ENCODE peak calls at places on chromosomes 6 and 20, in five cellular contexts. R, P, D, F and X are unnamed samples.

GRCh38 chr6:49826743-49827406 is 39.5 kb downstream of the CRISP1 start:
- DNase-seq in R (peak; percentile 0), P (no peak), D (no peak), F (no peak), X (no peak)

GRCh38 chr20:5481872-5482271 is 165.1 kb upstream of the PROKR2 start:
- DNase-seq in R (no peak), P (no peak), D (no peak), F (no peak), X (peak; percentile 43)

GRCh38 chr6:1610497-1611321 is 994 bp downstream of the FOXC1 start:
- DNase-seq in R (peak; percentile 36), P (peak; percentile 32), D (no peak), F (peak; percentile 66), X (peak; percentile 86)

GRCh38 chr20:31721408-31722332 is 998 bp downstream of the BCL2L1 start:
- DNase-seq in R (no peak), P (no peak), D (no peak), F (peak; percentile 43), X (peak; percentile 61)

GRCh38 chr6:33587529-33588215 is 7.6 kb upstream of the BAK1 start:
- DNase-seq in R (no peak), P (no peak), D (no peak), F (no peak), X (no peak)

GRCh38 chr20:38167851-38168760 is 3.0 kb upstream of the TGM2 start:
- DNase-seq in R (peak; percentile 91), P (peak; percentile 96), D (peak; percentile 89), F (no peak), X (no peak)

GRCh38 chr20:34022154-34022842 is 28.6 kb downstream of the RALY start:
- DNase-seq in R (peak; percentile 45), P (no peak), D (no peak), F (no peak), X (no peak)

GRCh38 chr20:16391003-16391402 is 182.2 kb downstream of the KIF16B start:
- DNase-seq in R (no peak), P (no peak), D (no peak), F (no peak), X (no peak)

GRCh38 chr6:11439017-11439420 is 98.5 kb upstream of the TMEM170B start:
- DNase-seq in R (peak; percentile 33), P (no peak), D (no peak), F (no peak), X (no peak)

GRCh38 chr20:44959082-44959895 is 908 bp downstream of the TOMM34 start:
- DNase-seq in R (peak; percentile 50), P (peak; percentile 67), D (peak; percentile 40), F (no peak), X (no peak)

GRCh38 chr6:128889870-128890269 is 6.9 kb downstream of the LAMA2 start:
- DNase-seq in R (no peak), P (no peak), D (no peak), F (no peak), X (no peak)

GRCh38 chr6:24431045-24431451 is 28.3 kb downstream of the MRS2 start:
- DNase-seq in R (peak; percentile 47), P (peak; percentile 25), D (no peak), F (no peak), X (no peak)

GRCh38 chr20:10540636-10541493 is 105.8 kb downstream of the SLX4IP start:
- DNase-seq in R (peak; percentile 92), P (peak; percentile 92), D (no peak), F (no peak), X (no peak)

GRCh38 chr6:109441069-109441816 is 719 bp downstream of the SMPD2 start:
- DNase-seq in R (peak; percentile 41), P (peak; percentile 36), D (peak; percentile 54), F (peak; percentile 60), X (peak; percentile 65)

GRCh38 chr6:83183082-83183828 is 9.8 kb downstream of the PGM3 start:
- DNase-seq in R (peak; percentile 85), P (peak; percentile 96), D (peak; percentile 51), F (no peak), X (no peak)

GRCh38 chr20:44576297-44576696 is 6.1 kb upstream of the PKIG start:
- DNase-seq in R (peak; percentile 81), P (no peak), D (no peak), F (no peak), X (no peak)

GRCh38 chr20:237479-237878 is 10.4 kb downstream of the DEFB129 start:
- DNase-seq in R (no peak), P (no peak), D (no peak), F (no peak), X (no peak)

GRCh38 chr20:56978475-56978874 is 288.0 kb downstream of the BMP7 start:
- DNase-seq in R (no peak), P (no peak), D (no peak), F (no peak), X (no peak)

GRCh38 chr6:145656128-145656527 is 79.2 kb downstream of the EPM2A start:
- DNase-seq in R (no peak), P (no peak), D (no peak), F (no peak), X (no peak)
- TF ChIP-seq CTCF in R (no peak), P (no peak), D (no peak), F (no peak), X (no peak)

GRCh38 chr6:74577619-74578018 is 628.2 kb downstream of the COL12A1 start:
- DNase-seq in R (no peak), P (no peak), D (no peak), F (no peak), X (no peak)

GRCh38 chr6:74578339-74578738 is 627.5 kb downstream of the COL12A1 start:
- DNase-seq in R (peak; percentile 75), P (peak; percentile 86), D (no peak), F (no peak), X (no peak)

GRCh38 chr6:74573613-74574012 is 632.2 kb downstream of the COL12A1 start:
- DNase-seq in R (no peak), P (no peak), D (no peak), F (no peak), X (no peak)

GRCh38 chr6:74570044-74570443 is 635.8 kb downstream of the COL12A1 start:
- DNase-seq in R (no peak), P (no peak), D (no peak), F (no peak), X (no peak)

GRCh38 chr6:74574794-74575193 is 631.1 kb downstream of the COL12A1 start:
- DNase-seq in R (peak; percentile 59), P (peak; percentile 8), D (no peak), F (no peak), X (no peak)
- TF ChIP-seq CTCF in R (peak; percentile 73), P (peak; percentile 57), D (peak; percentile 50), F (no peak), X (no peak)

DNA sequence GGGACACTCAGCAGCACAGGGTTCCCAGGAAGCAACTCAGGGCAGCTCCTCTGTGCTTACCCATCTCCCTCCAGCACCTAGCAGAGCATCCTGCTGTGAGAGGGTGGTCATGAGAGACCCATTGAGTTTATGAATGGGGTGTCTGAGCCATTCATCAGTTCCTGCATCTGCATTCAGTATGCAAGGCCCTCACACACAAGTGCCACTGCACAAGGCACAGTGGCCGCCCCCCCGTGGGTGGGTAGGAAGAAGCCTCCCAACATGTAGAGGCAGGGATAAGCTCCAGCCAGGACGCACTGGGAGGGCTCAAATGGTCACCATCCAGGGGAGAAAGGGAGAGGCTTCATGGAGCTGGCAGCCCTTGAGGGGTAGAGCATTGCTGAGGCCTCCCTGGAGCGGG is 43.0 kb downstream of the FOXP4 start:
- DNase-seq in R (no peak), P (no peak), D (no peak), F (no peak), X (no peak)
- TF ChIP-seq CTCF in R (no peak), P (no peak), D (no peak), F (no peak), X (no peak)

GRCh38 chr6:106273087-106273486 is 52.5 kb downstream of the ATG5 start:
- DNase-seq in R (no peak), P (no peak), D (no peak), F (no peak), X (no peak)
- TF ChIP-seq CTCF in R (no peak), P (no peak), D (no peak), F (no peak), X (no peak)